ENCODE peak calls at places on chromosomes 6 and 20, in nine cellular contexts. Z, Y, M, D, K, L, U, G and X are unnamed samples.

GRCh38 chr6:161035182-161035980 is 43.8 kb downstream of the MAP3K4 start:
- DNase-seq in Z (no peak), Y (no peak), M (peak; percentile 21), D (no peak), K (no peak), L (no peak), U (no peak), G (no peak), X (no peak)

GRCh38 chr6:75280131-75280855 is 4.3 kb downstream of the TMEM30A start:
- DNase-seq in Z (no peak), Y (no peak), M (no peak), D (no peak), K (no peak), L (peak; percentile 49), U (no peak), G (no peak), X (no peak)

GRCh38 chr6:1911476-1911875 is 301.8 kb downstream of the FOXC1 start:
- DNase-seq in Z (no peak), Y (no peak), M (peak; percentile 49), D (no peak), K (no peak), L (no peak), U (no peak), G (no peak), X (no peak)

GRCh38 chr6:3534599-3534998 is 77.7 kb upstream of the SLC22A23 start:
- DNase-seq in Z (no peak), Y (no peak), M (no peak), D (no peak), K (no peak), L (peak; percentile 97), U (no peak), G (peak; percentile 24), X (no peak)

GRCh38 chr20:62473717-62474584 is 1.8 kb downstream of the GATA5 start:
- DNase-seq in Z (no peak), Y (no peak), M (no peak), D (no peak), K (no peak), L (no peak), U (no peak), G (no peak), X (no peak)

GRCh38 chr6:89369009-89369408 is 16.5 kb upstream of the UBE2J1 start:
- DNase-seq in Z (peak; percentile 64), Y (peak; percentile 44), M (no peak), D (peak; percentile 73), K (peak; percentile 26), L (peak; percentile 60), U (no peak), G (no peak), X (no peak)

GRCh38 chr20:13659288-13659687 is 20.6 kb upstream of the TASP1 start:
- DNase-seq in Z (no peak), Y (no peak), M (no peak), D (no peak), K (no peak), L (no peak), U (no peak), G (no peak), X (no peak)

GRCh38 chr20:62710886-62711702 is 2.5 kb downstream of the NTSR1 start:
- DNase-seq in Z (no peak), Y (no peak), M (peak; percentile 85), D (no peak), K (no peak), L (no peak), U (no peak), G (no peak), X (no peak)

GRCh38 chr6:151359486-151359885 is 31.9 kb downstream of the ZBTB2 start:
- DNase-seq in Z (no peak), Y (no peak), M (no peak), D (no peak), K (no peak), L (no peak), U (peak; percentile 60), G (no peak), X (no peak)

GRCh38 chr20:34595377-34596184 is 37.1 kb downstream of the MAP1LC3A start:
- DNase-seq in Z (no peak), Y (no peak), M (no peak), D (no peak), K (no peak), L (no peak), U (peak; percentile 15), G (no peak), X (no peak)

GRCh38 chr20:18506744-18507143 is 996 bp upstream of the SEC23B start:
- DNase-seq in Z (peak; percentile 28), Y (no peak), M (no peak), D (no peak), K (no peak), L (no peak), U (no peak), G (no peak), X (no peak)

GRCh38 chr6:148470606-148471299 is 128.1 kb downstream of the SASH1 start:
- DNase-seq in Z (no peak), Y (no peak), M (no peak), D (no peak), K (no peak), L (no peak), U (no peak), G (no peak), X (no peak)

GRCh38 chr6:82084324-82084920 is 163.1 kb downstream of the IBTK start:
- DNase-seq in Z (no peak), Y (no peak), M (no peak), D (no peak), K (no peak), L (no peak), U (no peak), G (no peak), X (no peak)

GRCh38 chr20:47859255-47859654 is 74.0 kb upstream of the SULF2 start:
- DNase-seq in Z (no peak), Y (no peak), M (no peak), D (no peak), K (no peak), L (peak; percentile 47), U (no peak), G (no peak), X (no peak)

GRCh38 chr6:51349866-51350265 is 531.2 kb downstream of the TFAP2B start:
- DNase-seq in Z (peak; percentile 7), Y (no peak), M (no peak), D (no peak), K (no peak), L (no peak), U (no peak), G (no peak), X (no peak)

GRCh38 chr6:17004269-17004668 is 97.6 kb upstream of the STMND1 start:
- DNase-seq in Z (no peak), Y (no peak), M (no peak), D (no peak), K (no peak), L (peak; percentile 56), U (no peak), G (no peak), X (no peak)

GRCh38 chr6:12506211-12506610 is 210.4 kb upstream of the PHACTR1 start:
- DNase-seq in Z (no peak), Y (no peak), M (no peak), D (no peak), K (no peak), L (no peak), U (no peak), G (no peak), X (no peak)

DNA sequence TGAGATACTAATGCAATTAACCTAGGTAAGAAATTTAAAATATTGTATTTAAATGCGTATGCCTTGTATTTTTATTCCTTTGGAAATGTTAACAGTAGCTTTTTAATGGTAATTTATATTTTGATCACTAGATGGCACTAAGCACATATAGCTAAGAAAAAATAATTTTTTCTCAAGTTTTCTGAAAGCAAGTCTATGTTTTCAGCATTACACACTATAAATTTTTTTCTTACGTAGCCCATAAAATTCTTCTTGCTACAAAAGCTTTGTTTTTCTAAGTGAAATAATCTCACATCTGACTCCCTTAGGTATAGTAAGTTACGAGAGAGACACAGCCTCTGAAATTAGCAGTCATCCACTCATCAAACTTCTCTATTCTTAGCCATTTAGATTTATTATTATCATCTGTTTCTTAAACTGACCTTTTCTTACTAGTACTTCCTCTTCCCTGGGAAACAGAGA is 35.7 kb downstream of the TSPYL4 start:
- DNase-seq in Z (no peak), Y (no peak), M (no peak), D (no peak), K (no peak), L (peak; percentile 28), U (no peak), G (no peak), X (no peak)
- TF ChIP-seq CTCF in Z (no peak), Y (no peak), M (peak; percentile 16), D (peak; percentile 16), K (peak; percentile 70), L (peak; percentile 36), U (peak; percentile 63), G (peak; percentile 76), X (peak; percentile 65)

GRCh38 chr20:14986656-14987055 is 649.2 kb upstream of the FLRT3 start:
- DNase-seq in Z (peak; percentile 23), Y (no peak), M (no peak), D (no peak), K (no peak), L (no peak), U (no peak), G (no peak), X (no peak)

GRCh38 chr20:14989891-14990290 is 652.5 kb upstream of the FLRT3 start:
- DNase-seq in Z (no peak), Y (no peak), M (no peak), D (no peak), K (no peak), L (no peak), U (no peak), G (no peak), X (no peak)

GRCh38 chr20:14984768-14985622 is 647.6 kb upstream of the FLRT3 start:
- DNase-seq in Z (peak; percentile 32), Y (no peak), M (no peak), D (peak; percentile 66), K (no peak), L (no peak), U (no peak), G (no peak), X (no peak)

GRCh38 chr20:14984305-14984704 is 646.9 kb upstream of the FLRT3 start:
- DNase-seq in Z (no peak), Y (no peak), M (no peak), D (no peak), K (no peak), L (no peak), U (no peak), G (no peak), X (no peak)

GRCh38 chr20:14986026-14986655 is 648.7 kb upstream of the FLRT3 start:
- DNase-seq in Z (peak; percentile 93), Y (peak; percentile 17), M (no peak), D (peak; percentile 83), K (no peak), L (no peak), U (no peak), G (no peak), X (no peak)
- TF ChIP-seq CTCF in Z (no peak), Y (no peak), M (no peak), D (no peak), K (no peak), L (no peak), U (no peak), G (no peak), X (no peak)

GRCh38 chr20:15107952-15108351 is 770.5 kb upstream of the FLRT3 start:
- DNase-seq in Z (no peak), Y (no peak), M (no peak), D (no peak), K (no peak), L (no peak), U (no peak), G (no peak), X (no peak)
- TF ChIP-seq CTCF in Z (no peak), Y (no peak), M (no peak), D (no peak), K (no peak), L (no peak), U (no peak), G (no peak), X (no peak)

GRCh38 chr6:153108320-153108719 is 22.8 kb downstream of the RGS17 start:
- DNase-seq in Z (peak; percentile 41), Y (no peak), M (no peak), D (no peak), K (no peak), L (peak; percentile 64), U (no peak), G (no peak), X (no peak)
- TF ChIP-seq CTCF in Z (no peak), Y (no peak), M (no peak), D (no peak), K (no peak), L (peak; percentile 67), U (peak; percentile 55), G (peak; percentile 49), X (peak; percentile 35)